ENCODE peak calls at places on chromosomes 16 and 17, in ten cellular contexts. V is activated T-cell treated with anti-CD3 and anti-CD28 coated beads for 24 hours; A is T-helper 2 cell; Z is NCI-H510A; O is IMR-90; W is neural crest cell; R is fibroblast of mammary gland; I is endothelial cell; G is effector memory CD8-positive, alpha-beta T cell; U is GM23338. D is an unnamed sample.

GRCh38 chr17:69712801-69713311 is 298.4 kb downstream of the MAP2K6 start:
- DNase-seq in Z (no peak), G (no peak), O (no peak), A (no peak), I (no peak), U (no peak), R (no peak), V (no peak), W (no peak), D (no peak)

GRCh38 chr17:32755045-32755805 is 121.7 kb downstream of the MYO1D start:
- DNase-seq in I (no peak), R (peak), Z (no peak), U (peak), O (peak), W (no peak), G (no peak), A (no peak), V (no peak), D (no peak)

GRCh38 chr16:12347365-12347764 is 370.8 kb downstream of the SNX29 start:
- DNase-seq in G (no peak), Z (no peak), V (no peak), R (no peak), W (no peak), A (no peak), O (no peak), I (no peak), U (no peak), D (no peak)

GRCh38 chr16:75402174-75402820 is 31.0 kb downstream of the CFDP1 start:
- DNase-seq in O (peak), W (no peak), U (no peak), V (no peak), I (no peak), R (peak), Z (no peak), A (no peak), G (no peak), D (no peak)

GRCh38 chr17:6995500-6996255 is at the start of gene ALOX12:
- DNase-seq in I (peak), R (no peak), U (peak), Z (no peak), G (no peak), W (no peak), O (no peak), A (no peak), V (no peak), D (no peak)

GRCh38 chr17:56592487-56593072 is 919 bp upstream of the NOG start:
- DNase-seq in V (peak), A (peak), Z (peak), O (peak), W (peak), U (peak), R (peak), I (peak), G (peak), D (no peak)

GRCh38 chr17:39920218-39921210 is 2.1 kb upstream of the GSDMB start:
- DNase-seq in Z (no peak), W (no peak), U (peak), R (no peak), A (no peak), I (no peak), V (peak), G (no peak), O (no peak), D (no peak)

GRCh38 chr17:4679652-4680051 is 24.3 kb downstream of the PELP1 start:
- DNase-seq in R (peak), U (no peak), W (no peak), A (no peak), Z (no peak), I (no peak), O (peak), G (no peak), V (no peak), D (no peak)

GRCh38 chr17:69246726-69247375 is 18.2 kb upstream of the ABCA10 start:
- DNase-seq in Z (peak), I (no peak), A (no peak), G (no peak), O (peak), V (no peak), W (no peak), U (peak), R (peak), D (no peak)

GRCh38 chr17:28996554-28997096 is 9.2 kb downstream of the SEZ6 start:
- DNase-seq in I (no peak), G (no peak), U (no peak), R (no peak), O (no peak), W (no peak), Z (peak), A (no peak), V (no peak), D (no peak)

GRCh38 chr17:7133424-7133823 is 18.8 kb upstream of the ASGR2 start:
- DNase-seq in V (peak), O (no peak), U (peak), I (peak), G (peak), Z (no peak), R (no peak), A (no peak), W (peak), D (no peak)

GRCh38 chr16:27284865-27285675 is 16.5 kb upstream of the NSMCE1 start:
- DNase-seq in U (no peak), W (no peak), G (no peak), O (no peak), Z (no peak), I (no peak), V (no peak), R (no peak), A (no peak), D (no peak)

GRCh38 chr16:84543931-84544776 is 39.7 kb upstream of the MEAK7 start:
- DNase-seq in U (no peak), A (no peak), Z (no peak), V (peak), G (no peak), O (peak), R (peak), W (no peak), I (no peak), D (no peak)

GRCh38 chr17:75688209-75688771 is 21.2 kb downstream of the SAP30BP start:
- DNase-seq in A (no peak), R (no peak), U (no peak), W (no peak), Z (no peak), O (no peak), V (no peak), I (no peak), G (no peak), D (peak)

GRCh38 chr16:67451704-67452435 is 20.9 kb downstream of the HSD11B2 start:
- DNase-seq in R (no peak), I (no peak), O (no peak), V (no peak), G (no peak), W (no peak), A (no peak), Z (no peak), U (no peak), D (no peak)

GRCh38 chr17:70767102-70767701 is 597.9 kb downstream of the KCNJ2 start:
- DNase-seq in W (peak), G (no peak), R (peak), Z (no peak), I (peak), O (peak), U (peak), A (no peak), V (no peak), D (no peak)

GRCh38 chr17:57440522-57441269 is 184.4 kb downstream of the MSI2 start:
- DNase-seq in O (peak), Z (peak), R (peak), W (peak), A (no peak), I (peak), G (peak), V (peak), U (peak), D (no peak)

GRCh38 chr17:31002047-31002446 is 31.2 kb downstream of the RNF135 start:
- DNase-seq in W (no peak), V (no peak), Z (no peak), R (no peak), U (no peak), O (no peak), I (no peak), A (no peak), G (no peak), D (no peak)

GRCh38 chr16:57276596-57276995 is 7.9 kb downstream of the PLLP start:
- DNase-seq in G (no peak), I (no peak), U (no peak), Z (no peak), R (no peak), O (no peak), A (no peak), W (no peak), V (no peak), D (no peak)

GRCh38 chr16:85888405-85889331 is 10.3 kb upstream of the IRF8 start:
- DNase-seq in W (no peak), Z (no peak), G (no peak), I (no peak), U (no peak), R (peak), A (no peak), O (peak), V (peak), D (no peak)